ENCODE peak calls at places on chromosomes 12 and 14, in nine cellular contexts. J is pancreas; R is suprapubic skin; C is CD8-positive, alpha-beta memory T cell; M is neural progenitor cell; H is substantia nigra; A is RWPE1; G is SK-N-SH; K is SJSA1. N is an unnamed sample.

GRCh38 chr14:26427059-26427458 is 170.8 kb downstream of the NOVA1 start:
- DNase-seq in M (no peak), G (no peak), K (no peak), A (no peak), H (no peak), R (no peak), J (no peak), C (no peak), N (no peak)

GRCh38 chr14:48703728-48704467 is 882.3 kb downstream of the RPS29 start:
- DNase-seq in R (no peak), M (no peak), G (no peak), K (no peak), C (no peak), J (no peak), A (no peak), H (no peak), N (peak)

GRCh38 chr12:16607895-16608294 is 1.9 kb upstream of the LMO3 start:
- DNase-seq in C (no peak), M (no peak), H (no peak), J (no peak), G (no peak), A (no peak), K (no peak), R (no peak), N (no peak)

GRCh38 chr14:104715416-104715815 is 8.6 kb upstream of the ADSS1 start:
- DNase-seq in C (no peak), A (no peak), J (no peak), K (no peak), R (no peak), H (no peak), M (no peak), G (no peak), N (no peak)

GRCh38 chr12:20369164-20370000 is 1.0 kb downstream of the PDE3A start:
- DNase-seq in J (peak), M (peak), K (peak), H (no peak), A (no peak), C (peak), G (peak), R (peak), N (no peak)

GRCh38 chr12:117038919-117039318 is 60.3 kb downstream of the TESC start:
- DNase-seq in K (no peak), A (no peak), R (no peak), G (no peak), J (no peak), C (no peak), H (no peak), M (no peak), N (no peak)

GRCh38 chr12:131132118-131132892 is 178.6 kb downstream of the ADGRD1 start:
- DNase-seq in K (peak), C (peak), J (no peak), A (peak), H (peak), G (peak), M (peak), R (no peak), N (peak)

GRCh38 chr12:96195845-96196451 is 1.8 kb downstream of the ELK3 start:
- DNase-seq in M (peak), H (peak), A (peak), R (no peak), J (no peak), K (peak), G (peak), C (no peak), N (no peak)

GRCh38 chr12:51972849-51973273 is 21.4 kb downstream of the ACVR1B start:
- DNase-seq in J (no peak), H (peak), K (no peak), M (no peak), A (peak), G (no peak), C (no peak), R (peak), N (no peak)

GRCh38 chr14:99182548-99183115 is 89.4 kb downstream of the BCL11B start:
- DNase-seq in R (no peak), M (no peak), J (no peak), H (no peak), K (no peak), A (no peak), C (peak), G (no peak), N (no peak)

GRCh38 chr12:111404362-111405148 is 1.2 kb upstream of the SH2B3 start:
- DNase-seq in R (no peak), K (no peak), H (no peak), C (peak), A (no peak), M (peak), G (peak), J (peak), N (peak)

GRCh38 chr14:97367278-97367677 is 570.1 kb downstream of the VRK1 start:
- DNase-seq in R (no peak), M (no peak), H (no peak), G (no peak), A (no peak), J (no peak), K (no peak), C (no peak), N (no peak)

GRCh38 chr14:90534091-90534837 is 137.4 kb downstream of the CALM1 start:
- DNase-seq in J (no peak), A (no peak), K (no peak), R (no peak), M (no peak), H (no peak), C (no peak), G (no peak), N (no peak)

GRCh38 chr14:34826661-34827060 is 48.5 kb downstream of the BAZ1A start:
- DNase-seq in A (peak), H (no peak), R (no peak), J (no peak), C (no peak), M (no peak), G (no peak), K (no peak), N (no peak)

GRCh38 chr14:74922752-74923401 is at the start of gene RPS6KL1:
- DNase-seq in G (peak), A (peak), R (peak), H (peak), C (peak), J (peak), M (peak), K (no peak), N (peak)

GRCh38 chr12:93008044-93008778 is 79.1 kb upstream of the EEA1 start:
- DNase-seq in G (no peak), M (no peak), C (no peak), K (no peak), H (no peak), J (no peak), R (no peak), A (no peak), N (no peak)

GRCh38 chr12:71312767-71313375 is 126.7 kb upstream of the LGR5 start:
- DNase-seq in C (no peak), H (no peak), R (no peak), J (no peak), K (no peak), M (no peak), A (peak), G (no peak), N (peak)

GRCh38 chr12:26520154-26520553 is 312.8 kb downstream of the ITPR2 start:
- DNase-seq in G (no peak), M (no peak), J (no peak), R (no peak), A (no peak), K (no peak), H (no peak), C (no peak), N (no peak)

GRCh38 chr12:25495336-25496097 is 57.6 kb downstream of the LMNTD1 start:
- DNase-seq in H (no peak), J (no peak), C (no peak), M (no peak), G (no peak), R (no peak), K (peak), A (peak), N (no peak)

GRCh38 chr12:119802472-119802871 is 74.6 kb downstream of the CIT start:
- DNase-seq in G (no peak), A (no peak), R (peak), H (peak), M (peak), K (no peak), J (no peak), C (no peak), N (no peak)

GRCh38 chr12:55842681-55843429 is at the start of gene MMP19:
- DNase-seq in G (no peak), H (no peak), C (no peak), R (peak), A (peak), M (no peak), K (peak), J (no peak), N (no peak)

GRCh38 chr12:29155079-29155478 is 6.0 kb downstream of the FAR2 start:
- DNase-seq in M (no peak), G (peak), C (no peak), J (no peak), K (no peak), A (no peak), H (no peak), R (no peak), N (no peak)

GRCh38 chr12:29148958-29149690 is at the start of gene FAR2:
- DNase-seq in A (no peak), H (no peak), G (peak), K (peak), R (peak), M (peak), C (peak), J (no peak), N (no peak)

GRCh38 chr12:29152223-29152868 is 3.3 kb downstream of the FAR2 start:
- DNase-seq in K (no peak), M (no peak), G (no peak), A (no peak), C (no peak), H (no peak), J (no peak), R (no peak), N (no peak)

GRCh38 chr12:29149691-29150382 is 759 bp downstream of the FAR2 start:
- DNase-seq in A (no peak), M (peak), C (no peak), G (no peak), J (no peak), H (no peak), K (no peak), R (no peak), N (no peak)

GRCh38 chr12:29153231-29153630 is 4.2 kb downstream of the FAR2 start:
- DNase-seq in G (no peak), J (no peak), M (no peak), K (no peak), A (no peak), R (no peak), C (no peak), H (no peak), N (no peak)
- H3K27ac ChIP-seq in G (no peak), J (no peak), M (no peak), K (no peak), A (no peak), R (no peak), C (no peak), H (peak), N (no peak)

GRCh38 chr12:772056-772697 is 19.8 kb downstream of the WNK1 start:
- DNase-seq in H (no peak), C (no peak), G (no peak), J (no peak), K (no peak), A (no peak), R (no peak), M (no peak), N (no peak)
- H3K27ac ChIP-seq in H (no peak), C (no peak), G (no peak), J (no peak), K (no peak), A (no peak), R (no peak), M (peak), N (peak)

DNA sequence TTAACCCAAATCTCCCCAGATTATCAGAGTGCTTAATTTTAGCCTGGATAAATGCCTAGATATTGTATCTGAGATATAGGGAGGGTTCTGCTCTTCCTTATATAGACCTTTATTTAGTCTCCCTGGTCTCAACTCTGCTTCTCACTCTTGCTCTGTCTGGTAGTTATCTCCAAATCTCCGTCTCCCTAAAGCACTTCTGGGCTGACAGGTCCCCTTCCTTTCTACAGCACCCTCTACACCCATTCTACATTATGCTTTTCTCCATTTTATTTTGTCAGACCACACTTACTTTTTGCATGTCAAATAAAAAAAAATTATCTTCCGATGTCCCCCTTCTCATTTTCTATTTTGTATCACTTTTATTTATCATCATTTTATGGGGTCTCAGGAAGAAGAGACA is 2.0 kb upstream of the ERC1 start:
- DNase-seq in G (no peak), A (no peak), C (peak), J (no peak), H (no peak), R (no peak), M (no peak), K (no peak), N (no peak)
- H3K27ac ChIP-seq in G (peak), A (no peak), C (no peak), J (no peak), H (no peak), R (no peak), M (no peak), K (peak), N (no peak)

GRCh38 chr14:50792634-50793068 is 38.3 kb downstream of the NIN start:
- DNase-seq in J (no peak), K (no peak), C (no peak), G (no peak), H (no peak), A (no peak), M (no peak), R (no peak), N (peak)
- H3K27ac ChIP-seq in J (no peak), K (no peak), C (no peak), G (no peak), H (no peak), A (no peak), M (no peak), R (no peak), N (peak)

GRCh38 chr12:49800421-49801140 is 27.6 kb downstream of the NCKAP5L start:
- DNase-seq in H (no peak), A (no peak), K (no peak), C (no peak), R (no peak), G (no peak), M (no peak), J (no peak), N (no peak)

GRCh38 chr12:49797452-49797782 is 30.8 kb downstream of the NCKAP5L start:
- DNase-seq in J (no peak), R (no peak), G (no peak), C (no peak), M (no peak), H (no peak), K (no peak), A (no peak), N (no peak)

GRCh38 chr12:49796606-49797451 is 31.4 kb downstream of the NCKAP5L start:
- DNase-seq in M (no peak), H (no peak), J (no peak), A (no peak), K (peak), R (no peak), G (no peak), C (no peak), N (no peak)

GRCh38 chr12:49798248-49798647 is 30.0 kb downstream of the NCKAP5L start:
- DNase-seq in C (no peak), A (no peak), J (no peak), K (no peak), R (no peak), G (no peak), M (no peak), H (no peak), N (no peak)

DNA sequence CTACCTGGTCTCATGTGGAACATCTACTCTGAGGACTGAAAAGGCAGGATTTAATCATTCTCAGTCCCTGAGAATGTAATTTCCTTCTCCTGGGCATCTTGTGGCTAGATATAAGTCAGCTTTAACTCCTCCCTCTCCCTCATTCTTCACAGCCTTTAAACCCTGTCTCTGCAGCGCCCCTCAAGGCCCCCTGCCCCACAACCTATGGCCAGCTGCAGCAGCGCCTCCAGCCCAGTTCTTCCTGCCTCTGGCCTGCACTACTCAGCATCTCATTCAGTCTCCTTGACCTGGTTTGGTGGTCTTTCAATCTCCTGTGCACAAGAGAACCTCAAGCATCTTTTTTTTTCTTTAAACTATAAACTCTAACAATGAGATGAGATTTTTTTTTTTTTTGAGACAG is 29.3 kb downstream of the NCKAP5L start:
- DNase-seq in R (no peak), J (no peak), A (no peak), K (no peak), C (no peak), G (no peak), M (no peak), H (no peak), N (no peak)
- H3K27ac ChIP-seq in R (no peak), J (no peak), A (peak), K (peak), C (no peak), G (no peak), M (peak), H (no peak), N (no peak)

GRCh38 chr12:121748218-121748570 is 35.6 kb downstream of the TMEM120B start:
- DNase-seq in R (no peak), K (no peak), A (no peak), H (no peak), M (no peak), J (no peak), C (no peak), G (no peak), N (no peak)

GRCh38 chr12:121750507-121750955 is 38.0 kb downstream of the TMEM120B start:
- DNase-seq in R (no peak), C (no peak), M (no peak), G (no peak), H (no peak), K (no peak), J (no peak), A (no peak), N (no peak)

GRCh38 chr12:121748571-121749265 is 36.2 kb downstream of the TMEM120B start:
- DNase-seq in J (no peak), C (no peak), M (peak), K (peak), G (no peak), R (no peak), H (no peak), A (no peak), N (peak)

GRCh38 chr12:121751034-121751433 is 38.5 kb downstream of the TMEM120B start:
- DNase-seq in H (no peak), M (no peak), A (no peak), R (no peak), J (no peak), C (no peak), G (no peak), K (no peak), N (no peak)

DNA sequence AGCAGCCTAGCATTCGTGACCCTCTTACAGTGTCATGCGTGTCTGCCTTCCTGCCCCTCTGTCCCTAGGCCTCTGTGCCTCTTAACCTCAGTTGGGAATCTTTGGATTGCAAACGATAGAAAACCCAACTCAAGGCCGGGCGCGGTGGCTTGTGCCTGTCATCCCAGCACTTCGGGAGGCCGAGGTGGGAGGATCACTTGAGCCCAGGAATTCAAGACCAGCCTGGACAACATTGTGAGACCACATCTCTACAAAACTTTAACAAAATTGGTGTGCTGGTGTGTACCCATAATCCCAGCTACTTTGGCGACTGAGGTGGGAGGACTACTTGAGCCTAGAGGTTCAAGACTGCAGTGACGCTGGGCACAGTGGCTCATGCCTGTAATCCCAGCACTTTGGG is 36.7 kb downstream of the TMEM120B start:
- DNase-seq in M (no peak), J (no peak), R (no peak), A (no peak), C (no peak), K (no peak), H (no peak), G (no peak), N (no peak)
- H3K27ac ChIP-seq in M (no peak), J (no peak), R (no peak), A (peak), C (peak), K (peak), H (no peak), G (peak), N (no peak)

GRCh38 chr12:121570467-121571283 is 10.1 kb downstream of the KDM2B start:
- DNase-seq in H (no peak), G (no peak), J (no peak), R (no peak), A (no peak), K (no peak), M (no peak), C (no peak), N (no peak)
- H3K27ac ChIP-seq in H (no peak), G (no peak), J (no peak), R (no peak), A (no peak), K (no peak), M (no peak), C (no peak), N (no peak)

GRCh38 chr12:46265734-46266133 is 3.1 kb downstream of the SLC38A1 start:
- DNase-seq in R (no peak), H (no peak), K (no peak), M (no peak), A (no peak), J (no peak), G (no peak), C (no peak), N (no peak)
- H3K27ac ChIP-seq in R (no peak), H (no peak), K (no peak), M (no peak), A (no peak), J (no peak), G (peak), C (peak), N (peak)

GRCh38 chr14:51730674-51731073 is 79.0 kb downstream of the FRMD6 start:
- DNase-seq in C (no peak), H (no peak), K (no peak), J (no peak), M (no peak), A (no peak), G (no peak), R (no peak), N (no peak)

GRCh38 chr14:51733147-51733546 is 81.4 kb downstream of the FRMD6 start:
- DNase-seq in C (no peak), M (no peak), J (no peak), K (no peak), A (no peak), R (no peak), H (no peak), G (no peak), N (no peak)

GRCh38 chr14:51730094-51730493 is 78.4 kb downstream of the FRMD6 start:
- DNase-seq in J (no peak), R (no peak), H (no peak), A (no peak), K (no peak), M (no peak), G (no peak), C (no peak), N (no peak)

GRCh38 chr14:51735851-51736250 is 84.1 kb downstream of the FRMD6 start:
- DNase-seq in R (no peak), K (no peak), A (no peak), J (no peak), C (no peak), G (no peak), H (no peak), M (no peak), N (no peak)

GRCh38 chr14:51732494-51733080 is 80.9 kb downstream of the FRMD6 start:
- DNase-seq in G (no peak), R (no peak), C (no peak), H (no peak), A (no peak), K (no peak), J (no peak), M (no peak), N (no peak)
- H3K27ac ChIP-seq in G (no peak), R (no peak), C (no peak), H (no peak), A (no peak), K (no peak), J (no peak), M (no peak), N (no peak)